ENCODE peak calls at places on chromosomes 13 and 19, in seven cellular contexts. W is HCT116, T is HepG2, R is H1, I is K562, F is SK-N-SH, A is GM12878. V is an unnamed sample.

GRCh38 chr13:23450340-23451046 is 17.0 kb upstream of the SACS start:
- DNase-seq in W (no peak), T (no peak), R (no peak), I (no peak), F (peak; percentile 74), A (no peak), V (no peak)

GRCh38 chr13:42068886-42069285 is 20.4 kb downstream of the DGKH start:
- DNase-seq in W (no peak), T (no peak), R (no peak), I (no peak), F (no peak), A (no peak), V (no peak)

GRCh38 chr13:101211261-101211660 is 205.0 kb downstream of the NALCN start:
- DNase-seq in W (no peak), T (no peak), R (no peak), I (no peak), F (no peak), A (no peak), V (no peak)

GRCh38 chr13:111253334-111253872 is 67.0 kb upstream of the TEX29 start:
- DNase-seq in W (no peak), T (no peak), R (no peak), I (no peak), F (no peak), A (no peak), V (no peak)

GRCh38 chr13:40982772-40983171 is 36.3 kb downstream of the ELF1 start:
- DNase-seq in W (no peak), T (no peak), R (no peak), I (peak; percentile 74), F (peak; percentile 38), A (peak; percentile 84), V (no peak)

GRCh38 chr13:36341718-36342117 is 4.5 kb downstream of the SPART start:
- DNase-seq in W (no peak), T (no peak), R (no peak), I (no peak), F (no peak), A (no peak), V (no peak)

GRCh38 chr13:34678154-34678553 is 263.9 kb upstream of the NBEA start:
- DNase-seq in W (no peak), T (peak; percentile 81), R (no peak), I (no peak), F (no peak), A (no peak), V (no peak)

GRCh38 chr13:90416519-90416918 is 931.0 kb upstream of the MIR17HG start:
- DNase-seq in W (no peak), T (no peak), R (no peak), I (no peak), F (no peak), A (no peak), V (no peak)

GRCh38 chr19:383922-384800 is 24.8 kb downstream of the C2CD4C start:
- DNase-seq in W (no peak), T (peak; percentile 22), R (peak; percentile 41), I (peak; percentile 47), F (peak; percentile 84), A (peak; percentile 27), V (no peak)

GRCh38 chr19:40702337-40703012 is 12.0 kb upstream of the NUMBL start:
- DNase-seq in W (no peak), T (peak; percentile 50), R (no peak), I (peak; percentile 89), F (no peak), A (no peak), V (no peak)

GRCh38 chr19:5978606-5979552 is 939 bp upstream of the RANBP3 start:
- DNase-seq in W (no peak), T (no peak), R (no peak), I (peak; percentile 46), F (peak; percentile 42), A (no peak), V (no peak)

GRCh38 chr13:25753976-25754375 is 297.8 kb downstream of the SHISA2 start:
- DNase-seq in W (no peak), T (no peak), R (no peak), I (no peak), F (no peak), A (no peak), V (no peak)
- TF ChIP-seq JUND in W (no peak), T (no peak), R (no peak), I (no peak), F (no peak), A (no peak), V (no peak)

GRCh38 chr13:109101550-109102144 is 472.2 kb downstream of the MYO16 start:
- DNase-seq in W (no peak), T (no peak), R (no peak), I (no peak), F (no peak), A (no peak), V (no peak)
- TF ChIP-seq JUND in W (no peak), T (no peak), R (no peak), I (no peak), F (no peak), A (no peak), V (no peak)

DNA sequence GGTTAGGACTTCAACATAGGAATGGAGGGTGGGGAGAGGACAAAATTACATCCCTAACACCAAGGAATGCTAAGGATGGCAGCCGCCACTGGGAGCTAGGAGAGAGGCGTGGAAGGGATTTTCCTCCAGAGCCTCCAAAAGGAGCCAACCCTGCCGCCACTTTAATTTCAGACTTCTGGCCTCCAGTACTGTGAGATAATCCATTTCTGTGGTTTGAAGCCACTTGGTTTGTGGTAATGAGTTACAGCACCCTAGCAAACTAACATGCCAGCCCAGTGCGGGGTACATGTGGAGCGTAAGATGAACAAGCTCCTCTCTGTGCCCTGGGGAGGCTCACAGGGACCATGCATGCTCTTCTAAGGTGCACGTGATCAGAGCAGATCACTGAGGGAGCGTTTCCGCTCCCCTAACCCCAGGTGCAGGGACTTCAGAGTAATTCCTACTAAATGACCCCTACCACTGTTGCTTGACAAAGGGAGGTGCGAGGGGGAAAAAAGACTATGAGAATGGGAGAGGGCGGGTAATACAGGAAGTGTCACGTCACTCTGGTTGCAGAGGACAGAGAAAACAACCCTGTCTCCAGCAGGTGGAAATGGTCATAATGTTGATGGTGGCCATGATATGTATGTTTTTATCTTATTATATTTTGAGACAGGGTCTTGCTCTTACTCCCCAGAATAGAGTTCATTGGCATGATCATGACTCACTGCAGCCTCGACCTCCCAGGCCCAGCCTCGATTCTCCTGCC is 12.0 kb downstream of the FPR1 start:
- DNase-seq in W (no peak), T (no peak), R (no peak), I (no peak), F (no peak), A (no peak), V (no peak)
- TF ChIP-seq JUND in W (no peak), T (no peak), R (no peak), I (no peak), F (no peak), A (no peak), V (no peak)

GRCh38 chr13:74529968-74530367 is 395.8 kb upstream of the KLF12 start:
- DNase-seq in W (no peak), T (no peak), R (no peak), I (no peak), F (no peak), A (no peak), V (no peak)

GRCh38 chr13:74528751-74529513 is 394.7 kb upstream of the KLF12 start:
- DNase-seq in W (no peak), T (no peak), R (no peak), I (no peak), F (no peak), A (no peak), V (no peak)
- TF ChIP-seq JUND in W (no peak), T (no peak), R (no peak), I (no peak), F (no peak), A (no peak), V (no peak)

GRCh38 chr19:38745316-38745715 is 1.0 kb upstream of the CAPN12 start:
- DNase-seq in W (no peak), T (no peak), R (no peak), I (no peak), F (peak; percentile 24), A (no peak), V (no peak)
- TF ChIP-seq JUND in W (no peak), T (no peak), R (no peak), I (no peak), F (no peak), A (no peak), V (no peak)

V was measured in T47D.